ENCODE peak calls at places on chromosomes 7 and 10, in four cellular contexts. One of them, this sample, is unnamed.

GRCh38 chr7:89029864-89030263 is 234.3 kb upstream of the TEX47 start:
- DNase-seq in K562: no peak
- DNase-seq in transverse colon: no peak
- DNase-seq in ovary: no peak
- DNase-seq in this sample: no peak

GRCh38 chr10:80772596-80772995 is 234.9 kb downstream of the SH2D4B start:
- DNase-seq in transverse colon: no peak
- DNase-seq in ovary: no peak
- DNase-seq in K562: peak; percentile 86
- DNase-seq in this sample: no peak

GRCh38 chr10:121926669-121927360 is 1.0 kb downstream of the ATE1 start:
- DNase-seq in K562: peak; percentile 7
- DNase-seq in ovary: no peak
- DNase-seq in transverse colon: no peak
- DNase-seq in this sample: no peak

GRCh38 chr7:20438248-20438647 is 107.5 kb downstream of the ITGB8 start:
- DNase-seq in ovary: no peak
- DNase-seq in transverse colon: no peak
- DNase-seq in K562: no peak
- DNase-seq in this sample: no peak

GRCh38 chr10:120503695-120504094 is 46.7 kb downstream of the PLPP4 start:
- DNase-seq in ovary: no peak
- DNase-seq in K562: no peak
- DNase-seq in transverse colon: no peak
- DNase-seq in this sample: no peak

GRCh38 chr10:68301790-68302502 is 29.9 kb upstream of the HNRNPH3 start:
- DNase-seq in transverse colon: no peak
- DNase-seq in K562: peak; percentile 55
- DNase-seq in ovary: no peak
- DNase-seq in this sample: no peak

GRCh38 chr7:82291931-82292330 is 151.6 kb downstream of the CACNA2D1 start:
- DNase-seq in transverse colon: no peak
- DNase-seq in ovary: no peak
- DNase-seq in K562: no peak
- DNase-seq in this sample: no peak

GRCh38 chr7:69162931-69163330 is 435.3 kb upstream of the AUTS2 start:
- DNase-seq in K562: no peak
- DNase-seq in transverse colon: no peak
- DNase-seq in ovary: no peak
- DNase-seq in this sample: no peak

GRCh38 chr10:78543749-78544446 is 510.2 kb downstream of the RPS24 start:
- DNase-seq in ovary: peak; percentile 87
- DNase-seq in K562: no peak
- DNase-seq in transverse colon: peak; percentile 54
- DNase-seq in this sample: peak; percentile 96

GRCh38 chr10:114825513-114826253 is 4.1 kb downstream of the FHIP2A start:
- DNase-seq in K562: no peak
- DNase-seq in ovary: no peak
- DNase-seq in transverse colon: no peak
- DNase-seq in this sample: no peak

GRCh38 chr10:99224766-99225165 is 10.9 kb downstream of the HPSE2 start:
- DNase-seq in K562: no peak
- DNase-seq in ovary: no peak
- DNase-seq in transverse colon: no peak
- DNase-seq in this sample: no peak

GRCh38 chr7:1235501-1236131 is 2.9 kb downstream of the UNCX start:
- DNase-seq in K562: no peak
- DNase-seq in transverse colon: no peak
- DNase-seq in ovary: no peak
- DNase-seq in this sample: no peak

GRCh38 chr7:11552676-11553075 is 279.3 kb downstream of the THSD7A start:
- DNase-seq in K562: no peak
- DNase-seq in transverse colon: no peak
- DNase-seq in ovary: no peak
- DNase-seq in this sample: no peak

GRCh38 chr10:46546591-46547330 is 9.7 kb downstream of the GPRIN2 start:
- DNase-seq in K562: no peak
- DNase-seq in transverse colon: peak; percentile 10
- DNase-seq in ovary: peak; percentile 16
- DNase-seq in this sample: no peak

DNA sequence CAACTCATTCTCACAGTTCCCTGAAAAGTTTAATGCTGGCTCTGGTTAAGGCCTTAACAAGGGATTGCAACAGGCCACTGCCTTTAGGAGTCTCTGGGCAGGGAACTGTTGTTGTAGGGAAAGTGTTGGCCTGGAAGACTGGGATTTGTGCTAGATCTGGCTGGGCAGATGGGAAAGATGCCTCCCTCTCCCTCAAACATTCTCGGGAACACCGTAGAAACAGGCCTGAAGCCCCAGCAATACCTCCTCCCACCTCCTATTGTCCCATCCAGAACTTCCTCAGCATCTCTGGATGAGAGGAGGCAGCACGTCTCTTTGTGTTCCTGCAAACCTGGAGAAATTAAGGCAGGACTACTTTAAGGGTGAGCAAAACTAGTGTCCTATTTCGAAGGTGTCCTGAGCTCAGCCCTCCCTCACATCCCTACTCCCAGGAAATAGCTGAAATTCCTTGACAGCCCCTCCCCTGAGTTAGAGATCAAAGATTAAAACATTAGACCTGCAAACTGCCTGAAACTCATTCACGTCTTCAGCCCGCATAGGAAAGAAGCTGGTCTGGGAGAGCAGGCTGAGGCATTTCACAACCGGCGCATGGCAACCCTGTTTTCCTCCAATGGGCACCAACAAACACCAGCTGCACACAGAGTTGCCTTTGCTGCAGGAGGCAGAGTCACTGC is 10.9 kb upstream of the MAP3K8 start:
- DNase-seq in transverse colon: peak; percentile 52
- DNase-seq in ovary: peak; percentile 39
- DNase-seq in K562: no peak
- DNase-seq in this sample: no peak
- TF ChIP-seq EP300 in transverse colon: no peak
- TF ChIP-seq EP300 in ovary: no peak
- TF ChIP-seq EP300 in K562: no peak
- TF ChIP-seq EP300 in this sample: no peak

GRCh38 chr10:24844742-24845141 is 107.7 kb downstream of the PRTFDC1 start:
- DNase-seq in K562: no peak
- DNase-seq in transverse colon: no peak
- DNase-seq in ovary: no peak
- DNase-seq in this sample: no peak

GRCh38 chr10:24847476-24847875 is 104.9 kb downstream of the PRTFDC1 start:
- DNase-seq in ovary: no peak
- DNase-seq in transverse colon: no peak
- DNase-seq in K562: no peak
- DNase-seq in this sample: no peak

GRCh38 chr10:24843256-24843655 is 109.2 kb downstream of the PRTFDC1 start:
- DNase-seq in transverse colon: no peak
- DNase-seq in ovary: no peak
- DNase-seq in K562: no peak
- DNase-seq in this sample: no peak

GRCh38 chr10:24842856-24843255 is 109.5 kb downstream of the PRTFDC1 start:
- DNase-seq in transverse colon: no peak
- DNase-seq in K562: no peak
- DNase-seq in ovary: no peak
- DNase-seq in this sample: no peak

DNA sequence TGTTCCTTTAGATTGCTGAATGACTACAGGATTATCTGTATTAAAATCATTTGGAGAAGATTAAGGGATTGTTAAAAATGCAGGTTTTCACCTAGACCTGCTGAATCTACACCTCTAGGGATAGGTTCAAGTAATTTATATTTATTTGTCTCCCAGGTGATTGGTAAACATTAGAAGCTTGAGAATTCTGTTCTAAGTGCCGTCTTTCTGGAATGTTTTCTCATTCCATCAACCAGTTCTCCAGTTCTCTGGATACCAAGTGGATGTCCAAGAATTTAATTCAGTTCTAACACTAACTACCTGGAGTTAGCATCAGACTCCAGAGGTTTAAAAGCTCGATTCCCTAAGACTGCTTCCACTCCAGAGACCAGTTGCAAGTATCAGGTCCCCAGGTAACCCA is 110.9 kb downstream of the PRTFDC1 start:
- DNase-seq in ovary: no peak
- DNase-seq in K562: no peak
- DNase-seq in transverse colon: no peak
- DNase-seq in this sample: no peak
- H3K27ac ChIP-seq in ovary: no peak overlapping the region
- H3K27ac ChIP-seq in K562: no peak overlapping the region
- H3K27ac ChIP-seq in transverse colon: no peak overlapping the region
- H3K27ac ChIP-seq in this sample: no peak overlapping the region

DNA sequence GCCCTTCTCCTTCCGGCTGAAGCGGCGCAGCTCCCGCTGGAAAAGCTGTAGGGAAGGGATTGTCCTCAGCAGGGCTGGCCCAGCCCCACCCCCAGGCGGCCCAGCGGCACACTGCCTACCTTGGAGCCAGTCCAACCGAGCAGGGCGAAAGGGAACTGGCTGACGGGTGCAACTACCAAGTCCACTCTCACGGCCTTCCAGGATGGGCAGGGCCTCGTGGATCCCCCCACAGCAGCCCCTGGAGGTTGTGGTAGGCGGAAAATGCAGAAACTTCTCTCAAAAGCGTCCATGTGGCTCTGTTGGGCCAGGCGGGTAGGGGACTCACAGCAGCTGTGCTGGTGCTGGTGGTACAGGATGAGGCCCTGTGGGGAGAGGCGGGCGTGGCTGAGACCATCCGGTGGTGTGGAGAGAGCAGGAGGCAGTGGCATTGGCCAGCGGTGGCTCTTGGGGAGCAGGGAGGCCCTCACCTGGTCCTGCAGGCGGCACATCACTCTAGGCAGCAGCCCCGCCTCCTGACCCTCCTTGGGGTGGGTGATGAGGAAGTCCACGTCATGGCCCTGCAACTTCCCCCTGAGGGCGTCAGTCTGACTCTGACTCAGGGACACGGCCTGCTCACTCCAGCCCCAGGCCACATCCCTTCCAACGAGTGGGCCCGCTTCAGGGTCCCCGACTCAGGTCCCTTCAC is 8.4 kb upstream of the PGAM2 start:
- DNase-seq in ovary: peak; percentile 48
- DNase-seq in transverse colon: peak; percentile 91
- DNase-seq in K562: no peak
- DNase-seq in this sample: no peak
- TF ChIP-seq CTCF in ovary: no peak
- TF ChIP-seq CTCF in transverse colon: no peak
- TF ChIP-seq CTCF in K562: no peak
- TF ChIP-seq CTCF in this sample: no peak

DNA sequence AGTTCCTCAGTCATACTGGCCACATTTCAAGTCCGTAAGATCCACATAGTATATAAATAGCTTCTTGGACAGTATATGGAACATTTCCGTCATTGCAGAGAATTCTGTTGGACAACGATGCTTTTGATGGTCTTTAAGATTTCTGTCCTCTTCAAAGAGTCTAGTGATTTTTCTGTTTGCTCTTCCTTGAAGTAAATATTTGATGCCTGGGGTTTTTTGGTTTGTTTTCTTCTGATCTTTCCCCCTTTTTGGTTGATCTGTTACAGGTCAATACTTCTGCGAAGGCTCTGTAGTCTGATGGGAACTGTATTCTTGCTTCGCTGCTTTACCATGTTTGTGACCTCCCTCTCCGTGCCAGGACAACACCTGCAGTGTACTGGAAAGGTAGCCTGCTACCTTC is 42.3 kb upstream of the VDAC2 start:
- DNase-seq in K562: no peak
- DNase-seq in ovary: no peak
- DNase-seq in transverse colon: no peak
- DNase-seq in this sample: no peak
- TF ChIP-seq EP300 in K562: no peak
- TF ChIP-seq EP300 in ovary: no peak
- TF ChIP-seq EP300 in transverse colon: no peak
- TF ChIP-seq EP300 in this sample: no peak

DNA sequence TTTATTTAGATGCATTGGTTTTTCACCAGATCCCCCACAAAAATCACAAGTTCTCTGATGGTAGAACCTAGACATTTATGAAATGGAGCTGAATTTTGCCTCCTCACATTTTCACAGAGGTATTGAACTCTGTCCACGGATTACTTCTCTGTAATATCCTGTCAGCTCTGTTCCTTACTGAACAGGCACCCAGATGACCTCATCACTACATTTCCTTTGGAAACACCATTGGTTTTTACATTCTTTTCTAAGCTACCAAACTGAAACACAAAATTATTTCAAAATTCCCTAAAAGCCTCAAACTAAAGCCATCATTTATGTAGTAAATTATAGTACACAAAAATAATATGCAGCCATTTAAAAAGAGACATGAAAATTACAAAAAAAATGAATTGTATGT is 98.3 kb upstream of the KCNIP2 start:
- DNase-seq in K562: no peak
- DNase-seq in ovary: no peak
- DNase-seq in transverse colon: no peak
- DNase-seq in this sample: no peak
- H3K27ac ChIP-seq in K562: no peak overlapping the region
- H3K27ac ChIP-seq in ovary: no peak overlapping the region
- H3K27ac ChIP-seq in transverse colon: no peak overlapping the region
- H3K27ac ChIP-seq in this sample: no peak overlapping the region

GRCh38 chr7:87059525-87060287 is at the start of gene ELAPOR2:
- DNase-seq in K562: peak; percentile 97
- DNase-seq in transverse colon: peak; percentile 86
- DNase-seq in ovary: peak; percentile 75
- DNase-seq in this sample: no peak
- TF ChIP-seq CTCF in K562: peak; percentile 79
- TF ChIP-seq CTCF in transverse colon: peak; percentile 25
- TF ChIP-seq CTCF in ovary: peak; percentile 11
- TF ChIP-seq CTCF in this sample: peak; percentile 60

GRCh38 chr10:7260412-7260900 is 150.4 kb downstream of the SFMBT2 start:
- DNase-seq in ovary: peak; percentile 73
- DNase-seq in K562: peak; percentile 75
- DNase-seq in transverse colon: peak; percentile 44
- DNase-seq in this sample: peak; percentile 96
- TF ChIP-seq EP300 in ovary: no peak
- TF ChIP-seq EP300 in K562: no peak
- TF ChIP-seq EP300 in transverse colon: no peak
- TF ChIP-seq EP300 in this sample: no peak

GRCh38 chr7:6392712-6393666 is 54.8 kb downstream of the DAGLB start:
- DNase-seq in ovary: peak; percentile 70
- DNase-seq in K562: peak; percentile 99
- DNase-seq in transverse colon: peak; percentile 95
- DNase-seq in this sample: no peak
- H3K27ac ChIP-seq in ovary: no peak overlapping the region
- H3K27ac ChIP-seq in K562: peak overlapping the region; percentile 73
- H3K27ac ChIP-seq in transverse colon: peak overlapping the region; percentile 85
- H3K27ac ChIP-seq in this sample: peak overlapping the region; percentile 41

This sample was measured in esophagus muscularis mucosa.